ENCODE peak calls at places on chromosomes 6 and 20, in six cellular contexts. One of them, this sample, is unnamed.

GRCh38 chr6:138538390-138539031 is 39.2 kb upstream of the NHSL1 start:
- DNase-seq in breast epithelium: no peak
- DNase-seq in stimulated activated naive B cell treated with anti-CD40 and anti-IgM and Interleukin-4, amounts not matched to agents 10 μg/mL and 1 μg/mL and 100 μg/mL, for 72 hours: no peak
- DNase-seq in nephron progenitor cell: no peak
- DNase-seq in GM13976: no peak
- DNase-seq in iris pigment epithelial cell: peak
- DNase-seq in this sample: no peak

GRCh38 chr6:63635563-63636515 is at the start of gene PHF3:
- DNase-seq in GM13976: peak
- DNase-seq in iris pigment epithelial cell: peak
- DNase-seq in nephron progenitor cell: peak
- DNase-seq in stimulated activated naive B cell treated with anti-CD40 and anti-IgM and Interleukin-4, amounts not matched to agents 10 μg/mL and 1 μg/mL and 100 μg/mL, for 72 hours: peak
- DNase-seq in breast epithelium: peak
- DNase-seq in this sample: peak

GRCh38 chr6:155389130-155389529 is 66.5 kb downstream of the NOX3 start:
- DNase-seq in iris pigment epithelial cell: peak
- DNase-seq in stimulated activated naive B cell treated with anti-CD40 and anti-IgM and Interleukin-4, amounts not matched to agents 10 μg/mL and 1 μg/mL and 100 μg/mL, for 72 hours: no peak
- DNase-seq in nephron progenitor cell: no peak
- DNase-seq in breast epithelium: no peak
- DNase-seq in GM13976: no peak
- DNase-seq in this sample: no peak

GRCh38 chr6:122339661-122340060 is 59.8 kb upstream of the HSF2 start:
- DNase-seq in iris pigment epithelial cell: no peak
- DNase-seq in stimulated activated naive B cell treated with anti-CD40 and anti-IgM and Interleukin-4, amounts not matched to agents 10 μg/mL and 1 μg/mL and 100 μg/mL, for 72 hours: no peak
- DNase-seq in GM13976: no peak
- DNase-seq in breast epithelium: no peak
- DNase-seq in nephron progenitor cell: no peak
- DNase-seq in this sample: no peak

GRCh38 chr20:32859961-32860360 is 1.2 kb downstream of the EFCAB8 start:
- DNase-seq in stimulated activated naive B cell treated with anti-CD40 and anti-IgM and Interleukin-4, amounts not matched to agents 10 μg/mL and 1 μg/mL and 100 μg/mL, for 72 hours: no peak
- DNase-seq in GM13976: no peak
- DNase-seq in breast epithelium: no peak
- DNase-seq in nephron progenitor cell: no peak
- DNase-seq in iris pigment epithelial cell: no peak
- DNase-seq in this sample: no peak

GRCh38 chr20:57076202-57076651 is 190.2 kb downstream of the BMP7 start:
- DNase-seq in iris pigment epithelial cell: peak
- DNase-seq in stimulated activated naive B cell treated with anti-CD40 and anti-IgM and Interleukin-4, amounts not matched to agents 10 μg/mL and 1 μg/mL and 100 μg/mL, for 72 hours: no peak
- DNase-seq in GM13976: no peak
- DNase-seq in breast epithelium: no peak
- DNase-seq in nephron progenitor cell: no peak
- DNase-seq in this sample: no peak

GRCh38 chr6:73515204-73516101 is 5.4 kb downstream of the EEF1A1 start:
- DNase-seq in breast epithelium: peak
- DNase-seq in stimulated activated naive B cell treated with anti-CD40 and anti-IgM and Interleukin-4, amounts not matched to agents 10 μg/mL and 1 μg/mL and 100 μg/mL, for 72 hours: no peak
- DNase-seq in iris pigment epithelial cell: peak
- DNase-seq in GM13976: peak
- DNase-seq in nephron progenitor cell: peak
- DNase-seq in this sample: peak

GRCh38 chr6:391559-392440 is at the start of gene IRF4:
- DNase-seq in stimulated activated naive B cell treated with anti-CD40 and anti-IgM and Interleukin-4, amounts not matched to agents 10 μg/mL and 1 μg/mL and 100 μg/mL, for 72 hours: peak
- DNase-seq in nephron progenitor cell: peak
- DNase-seq in breast epithelium: no peak
- DNase-seq in GM13976: peak
- DNase-seq in iris pigment epithelial cell: no peak
- DNase-seq in this sample: peak

GRCh38 chr6:153062516-153062915 is 60.0 kb upstream of the MTRF1L start:
- DNase-seq in nephron progenitor cell: no peak
- DNase-seq in breast epithelium: no peak
- DNase-seq in GM13976: no peak
- DNase-seq in iris pigment epithelial cell: no peak
- DNase-seq in stimulated activated naive B cell treated with anti-CD40 and anti-IgM and Interleukin-4, amounts not matched to agents 10 μg/mL and 1 μg/mL and 100 μg/mL, for 72 hours: no peak
- DNase-seq in this sample: no peak

GRCh38 chr6:97068211-97068610 is 143.7 kb downstream of the KLHL32 start:
- DNase-seq in GM13976: no peak
- DNase-seq in stimulated activated naive B cell treated with anti-CD40 and anti-IgM and Interleukin-4, amounts not matched to agents 10 μg/mL and 1 μg/mL and 100 μg/mL, for 72 hours: no peak
- DNase-seq in breast epithelium: no peak
- DNase-seq in nephron progenitor cell: peak
- DNase-seq in iris pigment epithelial cell: peak
- DNase-seq in this sample: peak

GRCh38 chr6:118212451-118213173 is 305.5 kb downstream of the SLC35F1 start:
- DNase-seq in GM13976: no peak
- DNase-seq in stimulated activated naive B cell treated with anti-CD40 and anti-IgM and Interleukin-4, amounts not matched to agents 10 μg/mL and 1 μg/mL and 100 μg/mL, for 72 hours: no peak
- DNase-seq in breast epithelium: no peak
- DNase-seq in nephron progenitor cell: no peak
- DNase-seq in iris pigment epithelial cell: no peak
- DNase-seq in this sample: no peak

GRCh38 chr20:16713056-16713455 is 16.8 kb upstream of the SNRPB2 start:
- DNase-seq in breast epithelium: no peak
- DNase-seq in GM13976: no peak
- DNase-seq in iris pigment epithelial cell: no peak
- DNase-seq in nephron progenitor cell: no peak
- DNase-seq in stimulated activated naive B cell treated with anti-CD40 and anti-IgM and Interleukin-4, amounts not matched to agents 10 μg/mL and 1 μg/mL and 100 μg/mL, for 72 hours: no peak
- DNase-seq in this sample: no peak

GRCh38 chr20:23995905-23996666 is 7.5 kb upstream of the GGTLC1 start:
- DNase-seq in stimulated activated naive B cell treated with anti-CD40 and anti-IgM and Interleukin-4, amounts not matched to agents 10 μg/mL and 1 μg/mL and 100 μg/mL, for 72 hours: no peak
- DNase-seq in GM13976: peak
- DNase-seq in breast epithelium: no peak
- DNase-seq in iris pigment epithelial cell: peak
- DNase-seq in nephron progenitor cell: peak
- DNase-seq in this sample: peak